ENCODE peak calls at places on chromosomes 1 and 21, in nine cellular contexts. One of them, this sample, is unnamed.

GRCh38 chr1:203301331-203301668 is 4.0 kb upstream of the BTG2 start:
- DNase-seq in OCI-LY7: no peak
- DNase-seq in fibroblast of pulmonary artery: no peak
- DNase-seq in HCT116: no peak
- DNase-seq in pancreas: no peak
- DNase-seq in neural progenitor cell: no peak
- DNase-seq in fibroblast of villous mesenchyme: no peak
- DNase-seq in uterus: no peak
- DNase-seq in lower leg skin: no peak
- DNase-seq in this sample: no peak

GRCh38 chr1:108089482-108089881 is 110.7 kb downstream of the SLC25A24 start:
- DNase-seq in lower leg skin: no peak
- DNase-seq in HCT116: no peak
- DNase-seq in pancreas: no peak
- DNase-seq in neural progenitor cell: no peak
- DNase-seq in OCI-LY7: no peak
- DNase-seq in fibroblast of pulmonary artery: no peak
- DNase-seq in uterus: no peak
- DNase-seq in fibroblast of villous mesenchyme: peak; percentile 30
- DNase-seq in this sample: no peak

GRCh38 chr1:233584376-233584775 is 29.5 kb upstream of the KCNK1 start:
- DNase-seq in fibroblast of villous mesenchyme: no peak
- DNase-seq in OCI-LY7: no peak
- DNase-seq in HCT116: no peak
- DNase-seq in fibroblast of pulmonary artery: no peak
- DNase-seq in neural progenitor cell: no peak
- DNase-seq in pancreas: no peak
- DNase-seq in uterus: no peak
- DNase-seq in lower leg skin: no peak
- DNase-seq in this sample: no peak

GRCh38 chr1:24301395-24302175 is 17.6 kb upstream of the GRHL3 start:
- DNase-seq in neural progenitor cell: no peak
- DNase-seq in pancreas: no peak
- DNase-seq in lower leg skin: no peak
- DNase-seq in uterus: no peak
- DNase-seq in HCT116: no peak
- DNase-seq in OCI-LY7: no peak
- DNase-seq in fibroblast of villous mesenchyme: peak; percentile 34
- DNase-seq in fibroblast of pulmonary artery: no peak
- DNase-seq in this sample: no peak

GRCh38 chr1:147902183-147902845 is at the start of gene GJA8:
- DNase-seq in lower leg skin: no peak
- DNase-seq in neural progenitor cell: no peak
- DNase-seq in pancreas: no peak
- DNase-seq in fibroblast of villous mesenchyme: peak; percentile 13
- DNase-seq in HCT116: no peak
- DNase-seq in uterus: no peak
- DNase-seq in fibroblast of pulmonary artery: no peak
- DNase-seq in OCI-LY7: no peak
- DNase-seq in this sample: no peak

GRCh38 chr1:216562383-216562782 is 139.1 kb upstream of the USH2A start:
- DNase-seq in fibroblast of villous mesenchyme: no peak
- DNase-seq in HCT116: no peak
- DNase-seq in lower leg skin: no peak
- DNase-seq in pancreas: no peak
- DNase-seq in OCI-LY7: no peak
- DNase-seq in fibroblast of pulmonary artery: no peak
- DNase-seq in neural progenitor cell: peak; percentile 25
- DNase-seq in uterus: no peak
- DNase-seq in this sample: no peak

GRCh38 chr1:47569681-47570470 is 132.0 kb downstream of the FOXD2 start:
- DNase-seq in OCI-LY7: no peak
- DNase-seq in neural progenitor cell: peak; percentile 65
- DNase-seq in HCT116: peak; percentile 79
- DNase-seq in pancreas: peak; percentile 49
- DNase-seq in fibroblast of villous mesenchyme: peak; percentile 75
- DNase-seq in uterus: no peak
- DNase-seq in fibroblast of pulmonary artery: peak; percentile 85
- DNase-seq in lower leg skin: peak; percentile 65
- DNase-seq in this sample: peak; percentile 65

GRCh38 chr1:154951901-154952657 is 3.8 kb downstream of the PBXIP1 start:
- DNase-seq in fibroblast of villous mesenchyme: no peak
- DNase-seq in lower leg skin: no peak
- DNase-seq in fibroblast of pulmonary artery: no peak
- DNase-seq in pancreas: no peak
- DNase-seq in OCI-LY7: peak; percentile 80
- DNase-seq in neural progenitor cell: no peak
- DNase-seq in HCT116: no peak
- DNase-seq in uterus: no peak
- DNase-seq in this sample: no peak

GRCh38 chr1:221246067-221246466 is 366.8 kb downstream of the HLX start:
- DNase-seq in uterus: no peak
- DNase-seq in fibroblast of pulmonary artery: no peak
- DNase-seq in HCT116: no peak
- DNase-seq in neural progenitor cell: no peak
- DNase-seq in fibroblast of villous mesenchyme: no peak
- DNase-seq in lower leg skin: no peak
- DNase-seq in pancreas: no peak
- DNase-seq in OCI-LY7: no peak
- DNase-seq in this sample: no peak

GRCh38 chr1:53070621-53071020 is 8.6 kb downstream of the PODN start:
- DNase-seq in lower leg skin: no peak
- DNase-seq in uterus: no peak
- DNase-seq in neural progenitor cell: no peak
- DNase-seq in fibroblast of villous mesenchyme: no peak
- DNase-seq in fibroblast of pulmonary artery: no peak
- DNase-seq in OCI-LY7: no peak
- DNase-seq in pancreas: no peak
- DNase-seq in HCT116: no peak
- DNase-seq in this sample: peak; percentile 22

GRCh38 chr1:70017770-70018169 is 187.6 kb downstream of the LRRC40 start:
- DNase-seq in fibroblast of villous mesenchyme: no peak
- DNase-seq in uterus: no peak
- DNase-seq in OCI-LY7: no peak
- DNase-seq in fibroblast of pulmonary artery: no peak
- DNase-seq in pancreas: no peak
- DNase-seq in neural progenitor cell: no peak
- DNase-seq in HCT116: no peak
- DNase-seq in lower leg skin: no peak
- DNase-seq in this sample: no peak

GRCh38 chr21:27838585-27838984 is 871.7 kb upstream of the ADAMTS5 start:
- DNase-seq in lower leg skin: no peak
- DNase-seq in fibroblast of villous mesenchyme: no peak
- DNase-seq in neural progenitor cell: no peak
- DNase-seq in pancreas: no peak
- DNase-seq in fibroblast of pulmonary artery: no peak
- DNase-seq in OCI-LY7: no peak
- DNase-seq in uterus: no peak
- DNase-seq in HCT116: no peak
- DNase-seq in this sample: no peak

GRCh38 chr1:156584813-156585212 is 5.3 kb downstream of the TTC24 start:
- DNase-seq in HCT116: no peak
- DNase-seq in lower leg skin: no peak
- DNase-seq in fibroblast of villous mesenchyme: no peak
- DNase-seq in OCI-LY7: peak; percentile 67
- DNase-seq in uterus: no peak
- DNase-seq in fibroblast of pulmonary artery: no peak
- DNase-seq in neural progenitor cell: peak; percentile 50
- DNase-seq in pancreas: no peak
- DNase-seq in this sample: no peak

DNA sequence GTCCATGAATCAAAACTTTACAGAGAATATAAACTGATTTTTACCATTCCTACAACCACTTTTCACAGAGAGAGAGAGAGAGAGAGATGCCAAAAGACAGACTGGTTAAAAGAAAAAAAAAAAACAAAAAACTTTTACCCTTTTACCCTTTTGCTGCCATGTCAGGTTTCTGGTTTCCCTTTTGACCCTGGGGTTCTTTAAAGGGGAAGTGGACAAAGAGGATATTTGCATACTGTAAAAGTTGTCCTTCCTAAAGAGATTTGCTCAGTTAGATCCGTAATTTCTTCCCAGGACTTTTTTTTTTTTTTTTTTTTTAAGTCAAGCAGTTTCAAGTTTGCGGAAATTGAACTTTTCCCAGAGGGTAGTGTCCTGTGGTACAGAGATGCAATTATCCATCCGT is 287.8 kb upstream of the RGS18 start:
- DNase-seq in pancreas: no peak
- DNase-seq in neural progenitor cell: no peak
- DNase-seq in fibroblast of pulmonary artery: no peak
- DNase-seq in HCT116: no peak
- DNase-seq in OCI-LY7: no peak
- DNase-seq in lower leg skin: no peak
- DNase-seq in uterus: no peak
- DNase-seq in fibroblast of villous mesenchyme: no peak
- DNase-seq in this sample: no peak
- TF ChIP-seq CTCF in pancreas: no peak
- TF ChIP-seq CTCF in neural progenitor cell: no peak
- TF ChIP-seq CTCF in fibroblast of pulmonary artery: no peak
- TF ChIP-seq CTCF in HCT116: no peak
- TF ChIP-seq CTCF in OCI-LY7: no peak
- TF ChIP-seq CTCF in lower leg skin: no peak
- TF ChIP-seq CTCF in uterus: no peak
- TF ChIP-seq CTCF in fibroblast of villous mesenchyme: no peak
- TF ChIP-seq CTCF in this sample: no peak

GRCh38 chr1:185317034-185317885 is at the start of gene IVNS1ABP:
- DNase-seq in fibroblast of pulmonary artery: peak; percentile 91
- DNase-seq in neural progenitor cell: peak; percentile 95
- DNase-seq in lower leg skin: peak; percentile 93
- DNase-seq in OCI-LY7: peak; percentile 95
- DNase-seq in HCT116: peak; percentile 85
- DNase-seq in uterus: peak; percentile 93
- DNase-seq in pancreas: peak; percentile 94
- DNase-seq in fibroblast of villous mesenchyme: peak; percentile 91
- DNase-seq in this sample: peak; percentile 96
- TF ChIP-seq CTCF in fibroblast of pulmonary artery: peak; percentile 21
- TF ChIP-seq CTCF in neural progenitor cell: peak; percentile 53
- TF ChIP-seq CTCF in lower leg skin: no peak
- TF ChIP-seq CTCF in OCI-LY7: peak; percentile 67
- TF ChIP-seq CTCF in HCT116: peak; percentile 24
- TF ChIP-seq CTCF in uterus: peak; percentile 28
- TF ChIP-seq CTCF in pancreas: no peak
- TF ChIP-seq CTCF in fibroblast of villous mesenchyme: no peak
- TF ChIP-seq CTCF in this sample: no peak

DNA sequence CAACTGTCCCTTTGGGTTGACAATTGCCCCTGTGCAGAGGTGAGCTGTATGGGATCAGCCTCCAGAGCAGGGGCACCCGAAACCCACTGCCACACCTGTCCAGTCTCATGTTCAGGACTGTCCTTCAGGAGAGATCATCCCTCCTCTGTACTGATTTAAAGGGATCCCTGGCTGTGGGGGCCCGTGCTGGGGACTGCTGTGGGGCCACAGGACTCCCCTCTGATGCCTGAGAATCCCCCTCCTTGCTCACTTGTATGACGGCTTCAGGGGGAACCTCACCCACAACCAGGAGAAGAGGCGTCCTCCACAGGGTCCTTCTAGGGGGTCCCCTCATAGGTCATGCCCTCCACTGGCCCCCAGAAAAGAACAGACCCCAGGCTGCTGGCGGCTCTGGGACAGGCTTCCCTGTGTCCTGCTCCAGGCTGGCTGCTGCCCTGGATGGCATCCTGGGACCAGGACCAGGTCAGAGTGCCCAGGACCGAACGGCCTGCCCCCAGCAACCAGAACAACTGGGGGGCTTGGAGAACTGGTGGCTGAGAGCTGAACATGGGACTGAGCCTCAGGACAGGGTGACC is 77.5 kb upstream of the ACTRT2 start:
- DNase-seq in lower leg skin: no peak
- DNase-seq in fibroblast of villous mesenchyme: no peak
- DNase-seq in uterus: no peak
- DNase-seq in neural progenitor cell: no peak
- DNase-seq in fibroblast of pulmonary artery: no peak
- DNase-seq in OCI-LY7: no peak
- DNase-seq in HCT116: no peak
- DNase-seq in pancreas: peak; percentile 4
- DNase-seq in this sample: no peak
- TF ChIP-seq CTCF in lower leg skin: no peak
- TF ChIP-seq CTCF in fibroblast of villous mesenchyme: no peak
- TF ChIP-seq CTCF in uterus: no peak
- TF ChIP-seq CTCF in neural progenitor cell: no peak
- TF ChIP-seq CTCF in fibroblast of pulmonary artery: no peak
- TF ChIP-seq CTCF in OCI-LY7: no peak
- TF ChIP-seq CTCF in HCT116: no peak
- TF ChIP-seq CTCF in pancreas: no peak
- TF ChIP-seq CTCF in this sample: no peak

GRCh38 chr1:55702064-55702463 is 486.9 kb upstream of the USP24 start:
- DNase-seq in lower leg skin: no peak
- DNase-seq in pancreas: no peak
- DNase-seq in HCT116: peak; percentile 19
- DNase-seq in uterus: no peak
- DNase-seq in fibroblast of villous mesenchyme: no peak
- DNase-seq in fibroblast of pulmonary artery: peak; percentile 63
- DNase-seq in neural progenitor cell: no peak
- DNase-seq in OCI-LY7: peak; percentile 18
- DNase-seq in this sample: no peak
- TF ChIP-seq CTCF in lower leg skin: no peak
- TF ChIP-seq CTCF in pancreas: peak; percentile 51
- TF ChIP-seq CTCF in HCT116: peak; percentile 28
- TF ChIP-seq CTCF in uterus: peak; percentile 15
- TF ChIP-seq CTCF in fibroblast of villous mesenchyme: peak; percentile 98
- TF ChIP-seq CTCF in fibroblast of pulmonary artery: peak; percentile 99
- TF ChIP-seq CTCF in neural progenitor cell: peak; percentile 65
- TF ChIP-seq CTCF in OCI-LY7: peak; percentile 78
- TF ChIP-seq CTCF in this sample: peak; percentile 51

This sample was measured in left lung.